ENCODE peak calls at places on chromosomes 12 and 14, in nine cellular contexts. C is Right ventricle myocardium superior, I is HT-29, W is activated gamma-delta T cell, N is foreskin melanocyte, P is ureter, M is NCI-H1694, U is astrocyte, L is foreskin fibroblast. B is an unnamed sample.

GRCh38 chr12:13425766-13426165 is 229.2 kb downstream of the EMP1 start:
- DNase-seq in C (no peak), I (no peak), W (no peak), N (peak; percentile 21), P (no peak), M (no peak), U (peak; percentile 88), L (peak; percentile 48), B (no peak)

GRCh38 chr12:32107376-32108267 is 975 bp downstream of the BICD1 start:
- DNase-seq in C (no peak), I (peak; percentile 58), W (no peak), N (peak; percentile 92), P (no peak), M (no peak), U (peak; percentile 84), L (peak; percentile 62), B (no peak)

GRCh38 chr14:92866181-92866752 is 56.7 kb upstream of the CHGA start:
- DNase-seq in C (no peak), I (no peak), W (no peak), N (no peak), P (no peak), M (no peak), U (no peak), L (peak; percentile 10), B (no peak)

GRCh38 chr14:99063620-99064225 is 208.3 kb downstream of the BCL11B start:
- DNase-seq in C (no peak), I (peak; percentile 18), W (no peak), N (no peak), P (no peak), M (no peak), U (no peak), L (no peak), B (no peak)

GRCh38 chr12:51533799-51534198 is 57.2 kb upstream of the SCN8A start:
- DNase-seq in C (no peak), I (peak; percentile 16), W (no peak), N (no peak), P (no peak), M (peak; percentile 29), U (no peak), L (no peak), B (peak; percentile 18)

GRCh38 chr12:77488041-77488620 is 342.6 kb upstream of the NAV3 start:
- DNase-seq in C (no peak), I (no peak), W (no peak), N (no peak), P (no peak), M (no peak), U (peak; percentile 76), L (peak; percentile 19), B (no peak)

GRCh38 chr12:55068416-55069010 is 48.7 kb downstream of the NEUROD4 start:
- DNase-seq in C (no peak), I (peak; percentile 62), W (no peak), N (peak; percentile 24), P (no peak), M (peak; percentile 92), U (peak; percentile 14), L (peak; percentile 17), B (peak; percentile 73)

GRCh38 chr12:114767906-114768697 is 84.1 kb upstream of the TBX3 start:
- DNase-seq in C (no peak), I (no peak), W (no peak), N (no peak), P (no peak), M (no peak), U (no peak), L (no peak), B (no peak)

GRCh38 chr12:2194571-2194970 is 141.8 kb downstream of the CACNA1C start:
- DNase-seq in C (no peak), I (no peak), W (no peak), N (no peak), P (no peak), M (no peak), U (no peak), L (no peak), B (no peak)

GRCh38 chr14:88129306-88130056 is 124.5 kb downstream of the GPR65 start:
- DNase-seq in C (no peak), I (no peak), W (no peak), N (no peak), P (no peak), M (no peak), U (peak; percentile 69), L (peak; percentile 75), B (no peak)

GRCh38 chr12:11855993-11856374 is 206.5 kb downstream of the ETV6 start:
- DNase-seq in C (no peak), I (no peak), W (no peak), N (no peak), P (no peak), M (no peak), U (no peak), L (no peak), B (no peak)

GRCh38 chr14:95722525-95723190 is 8.7 kb upstream of the TCL1A start:
- DNase-seq in C (no peak), I (no peak), W (no peak), N (no peak), P (no peak), M (no peak), U (no peak), L (no peak), B (no peak)

GRCh38 chr12:118544569-118544968 is 168.2 kb downstream of the SUDS3 start:
- DNase-seq in C (no peak), I (peak; percentile 11), W (no peak), N (peak; percentile 4), P (no peak), M (no peak), U (no peak), L (peak; percentile 61), B (no peak)

GRCh38 chr12:93122089-93122488 is 193.0 kb upstream of the EEA1 start:
- DNase-seq in C (no peak), I (no peak), W (no peak), N (no peak), P (no peak), M (no peak), U (peak; percentile 84), L (peak; percentile 91), B (no peak)

GRCh38 chr12:11758838-11759509 is 109.5 kb downstream of the ETV6 start:
- DNase-seq in C (no peak), I (no peak), W (no peak), N (no peak), P (no peak), M (no peak), U (peak; percentile 36), L (no peak), B (no peak)

GRCh38 chr12:65977384-65977783 is 153.1 kb downstream of the HMGA2 start:
- DNase-seq in C (no peak), I (no peak), W (no peak), N (no peak), P (no peak), M (no peak), U (no peak), L (no peak), B (no peak)

GRCh38 chr12:48677782-48678181 is 4.3 kb downstream of the KANSL2 start:
- DNase-seq in C (no peak), I (no peak), W (no peak), N (no peak), P (no peak), M (no peak), U (no peak), L (no peak), B (no peak)

GRCh38 chr12:103011974-103012763 is 54.7 kb downstream of the ASCL1 start:
- DNase-seq in C (no peak), I (no peak), W (no peak), N (no peak), P (no peak), M (no peak), U (no peak), L (no peak), B (no peak)

GRCh38 chr12:50087995-50088394 is 2.9 kb downstream of the SMARCD1 start:
- DNase-seq in C (no peak), I (no peak), W (no peak), N (peak; percentile 95), P (no peak), M (no peak), U (peak; percentile 31), L (peak; percentile 70), B (no peak)

GRCh38 chr14:59265808-59266207 is 77.3 kb downstream of the DAAM1 start:
- DNase-seq in C (no peak), I (no peak), W (no peak), N (no peak), P (no peak), M (no peak), U (no peak), L (no peak), B (no peak)

GRCh38 chr12:3303410-3304136 is 187.4 kb upstream of the PRMT8 start:
- DNase-seq in C (no peak), I (peak; percentile 36), W (no peak), N (no peak), P (no peak), M (peak; percentile 23), U (no peak), L (no peak), B (no peak)

GRCh38 chr14:64612021-64612380 is 62.2 kb downstream of the PPP1R36 start:
- DNase-seq in C (no peak), I (no peak), W (no peak), N (peak; percentile 89), P (no peak), M (no peak), U (peak; percentile 91), L (peak; percentile 46), B (no peak)

GRCh38 chr12:56165369-56165768 is 7.2 kb downstream of the MYL6 start:
- DNase-seq in C (no peak), I (no peak), W (no peak), N (no peak), P (no peak), M (no peak), U (no peak), L (no peak), B (no peak)

GRCh38 chr14:104665663-104666522 is 23.5 kb upstream of the INF2 start:
- DNase-seq in C (peak; percentile 61), I (peak; percentile 92), W (no peak), N (peak; percentile 90), P (no peak), M (no peak), U (no peak), L (no peak), B (no peak)

GRCh38 chr14:75088566-75089373 is 19.3 kb downstream of the ZC2HC1C start:
- DNase-seq in C (no peak), I (peak; percentile 68), W (no peak), N (peak; percentile 56), P (peak; percentile 59), M (peak; percentile 93), U (peak; percentile 23), L (peak; percentile 39), B (peak; percentile 61)

GRCh38 chr12:55057466-55057865 is 37.7 kb downstream of the NEUROD4 start:
- DNase-seq in C (no peak), I (no peak), W (no peak), N (peak; percentile 35), P (no peak), M (peak; percentile 92), U (no peak), L (no peak), B (no peak)

GRCh38 chr12:126874427-126875026 is 1392.4 kb upstream of the TMEM132C start:
- DNase-seq in C (peak; percentile 71), I (peak; percentile 73), W (peak; percentile 24), N (peak; percentile 9), P (peak; percentile 68), M (no peak), U (peak; percentile 4), L (no peak), B (no peak)

GRCh38 chr14:99516156-99517045 is 35.2 kb downstream of the CCNK start:
- DNase-seq in C (no peak), I (no peak), W (no peak), N (no peak), P (peak; percentile 43), M (no peak), U (no peak), L (no peak), B (no peak)

GRCh38 chr14:93183596-93184317 is 940 bp downstream of the MOAP1 start:
- DNase-seq in C (no peak), I (peak; percentile 23), W (no peak), N (no peak), P (no peak), M (no peak), U (no peak), L (no peak), B (no peak)

GRCh38 chr12:40697566-40698257 is 5.5 kb downstream of the CNTN1 start:
- DNase-seq in C (no peak), I (no peak), W (no peak), N (no peak), P (no peak), M (peak; percentile 67), U (no peak), L (no peak), B (no peak)

GRCh38 chr12:102939670-102940222 is 17.7 kb upstream of the ASCL1 start:
- DNase-seq in C (no peak), I (no peak), W (no peak), N (no peak), P (no peak), M (no peak), U (no peak), L (no peak), B (no peak)